ENCODE peak calls at places on chromosome 1, in ten cellular contexts. One of them, this sample, is unnamed.
A peak's percentile ranks its signal among the peaks of the same experiment; 100 is the strongest.

GRCh38 chr1:156097499-156098178 is 15.4 kb upstream of the MEX3A start:
- DNase-seq in NCI-H1417: no peak
- DNase-seq in HuH-7.5: no peak
- DNase-seq in PC-9: no peak
- DNase-seq in pons: no peak
- DNase-seq in NCI-H510A treated with DMSO at 0.1 percent for 48 hours: no peak
- DNase-seq in neural crest cell: no peak
- DNase-seq in BE2C: no peak
- DNase-seq in AG08396: no peak
- DNase-seq in glutamatergic neuron: no peak
- DNase-seq in this sample: no peak

GRCh38 chr1:84253041-84253440 is 48.5 kb upstream of the SAMD13 start:
- DNase-seq in AG08396: no peak
- DNase-seq in NCI-H1417: no peak
- DNase-seq in pons: no peak
- DNase-seq in BE2C: no peak
- DNase-seq in PC-9: no peak
- DNase-seq in NCI-H510A treated with DMSO at 0.1 percent for 48 hours: no peak
- DNase-seq in glutamatergic neuron: no peak
- DNase-seq in neural crest cell: no peak
- DNase-seq in HuH-7.5: no peak
- DNase-seq in this sample: no peak

GRCh38 chr1:206691604-206692003 is 6.9 kb downstream of the MAPKAPK2 start:
- DNase-seq in NCI-H510A treated with DMSO at 0.1 percent for 48 hours: no peak
- DNase-seq in NCI-H1417: no peak
- DNase-seq in neural crest cell: no peak
- DNase-seq in BE2C: no peak
- DNase-seq in AG08396: no peak
- DNase-seq in HuH-7.5: peak; percentile 33
- DNase-seq in pons: peak; percentile 71
- DNase-seq in PC-9: no peak
- DNase-seq in glutamatergic neuron: no peak
- DNase-seq in this sample: no peak

GRCh38 chr1:59701376-59701775 is 113.4 kb upstream of the HOOK1 start:
- DNase-seq in AG08396: no peak
- DNase-seq in glutamatergic neuron: no peak
- DNase-seq in HuH-7.5: no peak
- DNase-seq in PC-9: no peak
- DNase-seq in NCI-H510A treated with DMSO at 0.1 percent for 48 hours: no peak
- DNase-seq in NCI-H1417: no peak
- DNase-seq in neural crest cell: no peak
- DNase-seq in BE2C: no peak
- DNase-seq in pons: no peak
- DNase-seq in this sample: no peak

GRCh38 chr1:6588893-6589481 is 9.2 kb downstream of the ZBTB48 start:
- DNase-seq in glutamatergic neuron: no peak
- DNase-seq in PC-9: no peak
- DNase-seq in pons: no peak
- DNase-seq in HuH-7.5: no peak
- DNase-seq in AG08396: no peak
- DNase-seq in BE2C: no peak
- DNase-seq in NCI-H1417: no peak
- DNase-seq in NCI-H510A treated with DMSO at 0.1 percent for 48 hours: no peak
- DNase-seq in neural crest cell: no peak
- DNase-seq in this sample: no peak

GRCh38 chr1:31155216-31155806 is 84.4 kb downstream of the NKAIN1 start:
- DNase-seq in HuH-7.5: peak; percentile 51
- DNase-seq in pons: no peak
- DNase-seq in PC-9: peak; percentile 38
- DNase-seq in NCI-H510A treated with DMSO at 0.1 percent for 48 hours: peak; percentile 24
- DNase-seq in glutamatergic neuron: peak; percentile 70
- DNase-seq in neural crest cell: peak; percentile 59
- DNase-seq in NCI-H1417: peak; percentile 75
- DNase-seq in BE2C: peak; percentile 63
- DNase-seq in AG08396: peak; percentile 84
- DNase-seq in this sample: peak; percentile 57

GRCh38 chr1:243882276-243882675 is 32.2 kb upstream of the AKT3 start:
- DNase-seq in pons: no peak
- DNase-seq in NCI-H510A treated with DMSO at 0.1 percent for 48 hours: no peak
- DNase-seq in AG08396: peak; percentile 37
- DNase-seq in BE2C: no peak
- DNase-seq in glutamatergic neuron: no peak
- DNase-seq in PC-9: no peak
- DNase-seq in HuH-7.5: no peak
- DNase-seq in neural crest cell: no peak
- DNase-seq in NCI-H1417: no peak
- DNase-seq in this sample: no peak

GRCh38 chr1:66809736-66810326 is 8.8 kb upstream of the INSL5 start:
- DNase-seq in pons: no peak
- DNase-seq in neural crest cell: no peak
- DNase-seq in NCI-H510A treated with DMSO at 0.1 percent for 48 hours: no peak
- DNase-seq in HuH-7.5: no peak
- DNase-seq in AG08396: peak; percentile 22
- DNase-seq in NCI-H1417: no peak
- DNase-seq in BE2C: no peak
- DNase-seq in glutamatergic neuron: no peak
- DNase-seq in PC-9: no peak
- DNase-seq in this sample: no peak

GRCh38 chr1:34358636-34359035 is 181.9 kb downstream of the C1orf94 start:
- DNase-seq in pons: no peak
- DNase-seq in glutamatergic neuron: no peak
- DNase-seq in HuH-7.5: no peak
- DNase-seq in AG08396: no peak
- DNase-seq in PC-9: no peak
- DNase-seq in neural crest cell: no peak
- DNase-seq in NCI-H510A treated with DMSO at 0.1 percent for 48 hours: no peak
- DNase-seq in NCI-H1417: no peak
- DNase-seq in BE2C: no peak
- DNase-seq in this sample: no peak

GRCh38 chr1:52867060-52867845 is 24.7 kb downstream of the ZYG11A start:
- DNase-seq in NCI-H1417: no peak
- DNase-seq in PC-9: peak; percentile 64
- DNase-seq in neural crest cell: no peak
- DNase-seq in NCI-H510A treated with DMSO at 0.1 percent for 48 hours: no peak
- DNase-seq in AG08396: no peak
- DNase-seq in pons: no peak
- DNase-seq in glutamatergic neuron: no peak
- DNase-seq in BE2C: no peak
- DNase-seq in HuH-7.5: no peak
- DNase-seq in this sample: no peak

GRCh38 chr1:19010995-19011696 is 54.7 kb upstream of the IFFO2 start:
- DNase-seq in neural crest cell: peak; percentile 22
- DNase-seq in BE2C: no peak
- DNase-seq in PC-9: peak; percentile 96
- DNase-seq in AG08396: peak; percentile 88
- DNase-seq in pons: no peak
- DNase-seq in NCI-H1417: no peak
- DNase-seq in HuH-7.5: no peak
- DNase-seq in NCI-H510A treated with DMSO at 0.1 percent for 48 hours: no peak
- DNase-seq in glutamatergic neuron: no peak
- DNase-seq in this sample: no peak

GRCh38 chr1:32988665-32989064 is 24.1 kb upstream of the RNF19B start:
- DNase-seq in NCI-H1417: no peak
- DNase-seq in glutamatergic neuron: no peak
- DNase-seq in neural crest cell: no peak
- DNase-seq in pons: no peak
- DNase-seq in AG08396: no peak
- DNase-seq in PC-9: peak; percentile 56
- DNase-seq in NCI-H510A treated with DMSO at 0.1 percent for 48 hours: no peak
- DNase-seq in BE2C: no peak
- DNase-seq in HuH-7.5: no peak
- DNase-seq in this sample: no peak

GRCh38 chr1:51482881-51483280 is 36.2 kb downstream of the EPS15 start:
- DNase-seq in HuH-7.5: no peak
- DNase-seq in PC-9: no peak
- DNase-seq in pons: no peak
- DNase-seq in NCI-H1417: no peak
- DNase-seq in NCI-H510A treated with DMSO at 0.1 percent for 48 hours: no peak
- DNase-seq in AG08396: no peak
- DNase-seq in glutamatergic neuron: no peak
- DNase-seq in BE2C: no peak
- DNase-seq in neural crest cell: no peak
- DNase-seq in this sample: no peak

GRCh38 chr1:246104927-246105326 is 402.2 kb downstream of the SMYD3 start:
- DNase-seq in neural crest cell: no peak
- DNase-seq in HuH-7.5: no peak
- DNase-seq in glutamatergic neuron: no peak
- DNase-seq in NCI-H510A treated with DMSO at 0.1 percent for 48 hours: no peak
- DNase-seq in pons: no peak
- DNase-seq in AG08396: no peak
- DNase-seq in NCI-H1417: no peak
- DNase-seq in BE2C: peak; percentile 23
- DNase-seq in PC-9: no peak
- DNase-seq in this sample: no peak

GRCh38 chr1:229819091-229819490 is 193.0 kb downstream of the URB2 start:
- DNase-seq in PC-9: no peak
- DNase-seq in glutamatergic neuron: no peak
- DNase-seq in pons: no peak
- DNase-seq in HuH-7.5: no peak
- DNase-seq in neural crest cell: no peak
- DNase-seq in BE2C: no peak
- DNase-seq in NCI-H1417: no peak
- DNase-seq in AG08396: no peak
- DNase-seq in NCI-H510A treated with DMSO at 0.1 percent for 48 hours: no peak
- DNase-seq in this sample: no peak

GRCh38 chr1:13806108-13806507 is 106.1 kb downstream of the PRDM2 start:
- DNase-seq in BE2C: no peak
- DNase-seq in PC-9: no peak
- DNase-seq in NCI-H510A treated with DMSO at 0.1 percent for 48 hours: no peak
- DNase-seq in AG08396: no peak
- DNase-seq in NCI-H1417: no peak
- DNase-seq in neural crest cell: no peak
- DNase-seq in glutamatergic neuron: no peak
- DNase-seq in HuH-7.5: no peak
- DNase-seq in pons: no peak
- DNase-seq in this sample: no peak

GRCh38 chr1:185448591-185449186 is 131.6 kb upstream of the IVNS1ABP start:
- DNase-seq in HuH-7.5: no peak
- DNase-seq in AG08396: no peak
- DNase-seq in PC-9: no peak
- DNase-seq in pons: no peak
- DNase-seq in glutamatergic neuron: no peak
- DNase-seq in BE2C: no peak
- DNase-seq in NCI-H510A treated with DMSO at 0.1 percent for 48 hours: no peak
- DNase-seq in neural crest cell: no peak
- DNase-seq in NCI-H1417: no peak
- DNase-seq in this sample: no peak

GRCh38 chr1:175192111-175192629 is 406 bp downstream of the KIAA0040 start:
- DNase-seq in glutamatergic neuron: no peak
- DNase-seq in NCI-H1417: peak; percentile 80
- DNase-seq in AG08396: peak; percentile 32
- DNase-seq in neural crest cell: no peak
- DNase-seq in PC-9: peak; percentile 55
- DNase-seq in NCI-H510A treated with DMSO at 0.1 percent for 48 hours: peak; percentile 79
- DNase-seq in HuH-7.5: peak; percentile 33
- DNase-seq in pons: peak; percentile 23
- DNase-seq in BE2C: no peak
- DNase-seq in this sample: no peak

GRCh38 chr1:157580828-157581210 is 17.1 kb downstream of the FCRL4 start:
- DNase-seq in neural crest cell: no peak
- DNase-seq in HuH-7.5: no peak
- DNase-seq in PC-9: no peak
- DNase-seq in AG08396: no peak
- DNase-seq in pons: no peak
- DNase-seq in NCI-H1417: no peak
- DNase-seq in glutamatergic neuron: no peak
- DNase-seq in NCI-H510A treated with DMSO at 0.1 percent for 48 hours: no peak
- DNase-seq in BE2C: no peak
- DNase-seq in this sample: no peak

GRCh38 chr1:177945943-177946650 is 23.8 kb downstream of the SEC16B start:
- DNase-seq in glutamatergic neuron: peak; percentile 80
- DNase-seq in PC-9: peak; percentile 38
- DNase-seq in NCI-H510A treated with DMSO at 0.1 percent for 48 hours: peak; percentile 59
- DNase-seq in NCI-H1417: peak; percentile 80
- DNase-seq in neural crest cell: peak; percentile 79
- DNase-seq in pons: peak; percentile 69
- DNase-seq in BE2C: peak; percentile 56
- DNase-seq in HuH-7.5: peak; percentile 47
- DNase-seq in AG08396: peak; percentile 67
- DNase-seq in this sample: peak; percentile 73